ENCODE peak calls at places on chromosomes 4 and X, in eight cellular contexts. T is astrocyte of the spinal cord, Z is HFFc6, F is transverse colon, B is progenitor cell of endocrine pancreas, X is RWPE1, L is bronchial epithelial cell, C is suprapubic skin. G is an unnamed sample.

GRCh38 chr4:140876597-140877364 is 120.6 kb upstream of the TBC1D9 start:
- DNase-seq in T (peak), Z (peak), F (no peak), B (no peak), X (no peak), L (no peak), C (no peak), G (no peak)

GRCh38 chrX:32987139-32987538 is 224.2 kb downstream of the DMD start:
- DNase-seq in T (no peak), Z (no peak), F (no peak), B (no peak), X (no peak), L (no peak), C (no peak), G (no peak)

GRCh38 chr4:93066746-93067145 is 761.8 kb upstream of the ATOH1 start:
- DNase-seq in T (peak), Z (no peak), F (no peak), B (no peak), X (peak), L (peak), C (no peak), G (no peak)

GRCh38 chr4:125104616-125105015 is 210.1 kb upstream of the FAT4 start:
- DNase-seq in T (peak), Z (peak), F (no peak), B (no peak), X (no peak), L (no peak), C (no peak), G (no peak)

GRCh38 chrX:133938530-133938929 is 46.9 kb downstream of the GPC3 start:
- DNase-seq in T (no peak), Z (no peak), F (no peak), B (no peak), X (no peak), L (no peak), C (no peak), G (no peak)

GRCh38 chr4:81215219-81215892 is at the start of gene PRKG2:
- DNase-seq in T (peak), Z (no peak), F (peak), B (no peak), X (no peak), L (no peak), C (peak), G (no peak)

GRCh38 chr4:76199664-76200211 is 13.9 kb downstream of the SCARB2 start:
- DNase-seq in T (peak), Z (no peak), F (peak), B (no peak), X (no peak), L (no peak), C (no peak), G (no peak)

GRCh38 chrX:27163236-27163635 is 299.9 kb downstream of the PPP4R3C start:
- DNase-seq in T (no peak), Z (no peak), F (no peak), B (no peak), X (no peak), L (no peak), C (no peak), G (no peak)

GRCh38 chr4:8552581-8553205 is 27.5 kb upstream of the GPR78 start:
- DNase-seq in T (no peak), Z (no peak), F (no peak), B (no peak), X (no peak), L (no peak), C (no peak), G (no peak)

GRCh38 chr4:4869731-4870483 is 10.4 kb downstream of the MSX1 start:
- DNase-seq in T (no peak), Z (no peak), F (no peak), B (no peak), X (no peak), L (no peak), C (no peak), G (no peak)

GRCh38 chr4:169228076-169228475 is 42.7 kb downstream of the SH3RF1 start:
- DNase-seq in T (no peak), Z (no peak), F (no peak), B (no peak), X (no peak), L (no peak), C (no peak), G (no peak)

GRCh38 chr4:99518883-99519282 is 8.1 kb downstream of the C4orf17 start:
- DNase-seq in T (no peak), Z (no peak), F (no peak), B (no peak), X (no peak), L (no peak), C (no peak), G (no peak)

GRCh38 chr4:146255463-146255862 is 41.1 kb downstream of the REELD1 start:
- DNase-seq in T (peak), Z (peak), F (no peak), B (no peak), X (no peak), L (no peak), C (no peak), G (no peak)

GRCh38 chr4:73841243-73841925 is 4.9 kb downstream of the CXCL6 start:
- DNase-seq in T (no peak), Z (no peak), F (no peak), B (no peak), X (no peak), L (peak), C (no peak), G (no peak)

GRCh38 chr4:80006935-80007744 is 65.9 kb downstream of the ANTXR2 start:
- DNase-seq in T (peak), Z (no peak), F (no peak), B (no peak), X (no peak), L (peak), C (no peak), G (no peak)

GRCh38 chr4:23934915-23935314 is 45.1 kb upstream of the PPARGC1A start:
- DNase-seq in T (peak), Z (no peak), F (peak), B (no peak), X (peak), L (peak), C (peak), G (no peak)

GRCh38 chrX:989959-990510 is 222.4 kb downstream of the CRLF2 start:
- DNase-seq in T (peak), Z (peak), F (peak), B (peak), X (no peak), L (peak), C (peak), G (no peak)

GRCh38 chrX:153226344-153227190 is 47.5 kb downstream of the MAGEA1 start:
- DNase-seq in T (peak), Z (peak), F (no peak), B (no peak), X (peak), L (peak), C (no peak), G (peak)

GRCh38 chr4:177220376-177220775 is 89.3 kb upstream of the NEIL3 start:
- DNase-seq in T (peak), Z (peak), F (no peak), B (no peak), X (peak), L (peak), C (no peak), G (no peak)

GRCh38 chr4:15963001-15963451 is at the start of gene FGFBP2:
- DNase-seq in T (peak), Z (peak), F (peak), B (no peak), X (peak), L (peak), C (no peak), G (no peak)

GRCh38 chr4:24999392-25000104 is 31.2 kb downstream of the LGI2 start:
- DNase-seq in T (no peak), Z (no peak), F (no peak), B (no peak), X (no peak), L (no peak), C (no peak), G (no peak)

GRCh38 chr4:101356928-101357327 is 9.6 kb upstream of the PPP3CA start:
- DNase-seq in T (peak), Z (peak), F (no peak), B (no peak), X (peak), L (peak), C (no peak), G (no peak)

GRCh38 chrX:363621-364375 is 22.9 kb downstream of the PPP2R3B start:
- DNase-seq in T (no peak), Z (no peak), F (no peak), B (no peak), X (no peak), L (no peak), C (no peak), G (no peak)

GRCh38 chr4:159487284-159487747 is 384.4 kb downstream of the RAPGEF2 start:
- DNase-seq in T (peak), Z (peak), F (peak), B (peak), X (peak), L (peak), C (no peak), G (no peak)

GRCh38 chrX:12583543-12583942 is 207.7 kb upstream of the PRPS2 start:
- DNase-seq in T (no peak), Z (no peak), F (no peak), B (no peak), X (no peak), L (no peak), C (no peak), G (peak)

GRCh38 chr4:129153700-129154099 is 57.7 kb downstream of the C4orf33 start:
- DNase-seq in T (no peak), Z (no peak), F (no peak), B (no peak), X (no peak), L (peak), C (no peak), G (no peak)

GRCh38 chr4:38872620-38873019 is 5.0 kb downstream of the FAM114A1 start:
- DNase-seq in T (peak), Z (peak), F (peak), B (no peak), X (no peak), L (peak), C (no peak), G (no peak)

GRCh38 chr4:169030575-169030982 is 20.5 kb upstream of the CBR4 start:
- DNase-seq in T (peak), Z (no peak), F (no peak), B (no peak), X (no peak), L (no peak), C (no peak), G (no peak)

GRCh38 chr4:150140774-150141400 is 62.6 kb downstream of the DCLK2 start:
- DNase-seq in T (peak), Z (peak), F (no peak), B (no peak), X (peak), L (peak), C (no peak), G (no peak)

GRCh38 chr4:168218663-168219062 is 99.9 kb downstream of the DDX60 start:
- DNase-seq in T (peak), Z (peak), F (no peak), B (no peak), X (no peak), L (peak), C (no peak), G (no peak)

GRCh38 chrX:24025741-24026402 is 1.1 kb downstream of the KLHL15 start:
- DNase-seq in T (peak), Z (peak), F (no peak), B (no peak), X (peak), L (peak), C (peak), G (no peak)

GRCh38 chrX:106933538-106933961 is 13.3 kb downstream of the CLDN2 start:
- DNase-seq in T (no peak), Z (no peak), F (no peak), B (no peak), X (no peak), L (no peak), C (no peak), G (no peak)

GRCh38 chr4:77158487-77158861 is 1.5 kb downstream of the CCNG2 start:
- DNase-seq in T (no peak), Z (no peak), F (no peak), B (no peak), X (peak), L (no peak), C (no peak), G (no peak)

GRCh38 chr4:168598191-168598590 is 101.3 kb downstream of the PALLD start:
- DNase-seq in T (no peak), Z (peak), F (no peak), B (no peak), X (no peak), L (peak), C (no peak), G (no peak)

GRCh38 chrX:83529950-83530349 is 21.9 kb downstream of the POU3F4 start:
- DNase-seq in T (no peak), Z (no peak), F (no peak), B (no peak), X (no peak), L (no peak), C (no peak), G (no peak)

GRCh38 chr4:163609046-163609445 is 114.6 kb downstream of the TMA16 start:
- DNase-seq in T (no peak), Z (no peak), F (no peak), B (no peak), X (no peak), L (no peak), C (no peak), G (no peak)

GRCh38 chr4:24912252-24913098 is at the start of gene CCDC149:
- DNase-seq in T (peak), Z (peak), F (peak), B (peak), X (peak), L (peak), C (peak), G (peak)

DNA sequence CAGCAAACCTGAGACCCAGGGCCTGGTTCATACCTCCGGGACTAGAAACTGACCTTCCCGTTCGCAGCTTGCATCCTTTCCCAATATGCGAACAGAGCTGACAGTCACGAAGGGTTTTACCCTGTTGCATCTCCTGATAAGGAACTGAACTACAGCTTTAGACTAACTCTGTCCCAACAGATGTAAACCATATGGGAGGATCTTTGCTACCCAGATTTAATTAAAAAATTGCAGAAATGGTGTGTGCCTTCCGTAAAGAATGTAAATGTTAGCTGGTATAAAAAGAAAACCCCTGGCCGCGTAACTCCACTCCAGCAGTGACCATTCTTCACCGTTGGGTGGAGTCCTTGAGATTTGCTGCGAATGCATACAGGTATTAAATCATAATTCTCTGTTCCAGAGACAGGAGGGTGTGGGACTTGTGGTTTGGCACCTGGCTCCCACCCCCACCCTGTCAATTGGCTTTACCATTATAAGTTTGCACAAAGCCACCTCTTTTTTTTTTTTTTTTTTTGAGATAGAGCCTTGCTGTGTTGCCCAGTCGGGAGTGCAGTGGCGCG is 40.6 kb upstream of the SORCS2 start:
- DNase-seq in T (no peak), Z (no peak), F (no peak), B (no peak), X (peak), L (no peak), C (no peak), G (no peak)
- TF ChIP-seq CTCF in T (no peak), Z (peak), F (peak), B (no peak), X (peak), L (no peak), C (no peak), G (peak)

GRCh38 chr4:142519342-142519741 is 326.8 kb downstream of the INPP4B start:
- DNase-seq in T (no peak), Z (no peak), F (no peak), B (no peak), X (peak), L (no peak), C (no peak), G (no peak)
- TF ChIP-seq CTCF in T (no peak), Z (no peak), F (no peak), B (no peak), X (no peak), L (no peak), C (no peak), G (no peak)

DNA sequence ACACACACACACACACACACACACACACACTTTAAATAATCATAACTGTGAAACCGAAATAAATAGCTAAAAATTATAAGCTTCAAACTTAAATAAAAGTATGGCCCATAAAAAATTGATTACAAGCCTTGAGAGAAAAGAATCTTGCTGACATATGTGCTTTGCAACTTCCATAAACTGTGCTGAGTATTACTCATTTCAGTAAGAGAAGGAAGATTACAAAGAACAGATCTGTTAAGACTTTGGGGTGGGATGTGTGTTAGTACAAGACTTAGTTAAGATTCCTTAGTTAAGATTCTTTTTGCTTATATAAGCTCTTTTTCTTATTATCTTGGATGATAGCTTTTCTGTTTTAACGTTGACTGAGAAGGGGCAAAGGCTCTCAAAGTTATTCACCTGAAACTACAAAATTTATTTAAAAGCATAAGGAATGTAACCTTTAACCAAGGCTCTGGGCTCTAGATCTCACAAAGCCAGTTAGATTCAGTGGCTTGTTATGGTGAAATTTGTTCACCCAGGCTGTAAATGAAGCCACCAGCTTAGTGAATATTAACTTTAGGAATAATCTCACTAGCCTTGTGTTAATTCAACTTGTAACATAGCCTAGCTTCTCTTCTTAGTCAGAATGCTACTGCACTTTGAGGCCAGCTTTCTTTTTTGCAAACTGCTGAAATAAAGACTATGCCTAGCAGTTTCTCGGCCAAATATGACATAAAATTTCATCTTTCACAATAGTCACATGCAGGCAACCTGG is 58.2 kb downstream of the ARSJ start:
- DNase-seq in T (peak), Z (no peak), F (no peak), B (no peak), X (no peak), L (peak), C (no peak), G (no peak)
- TF ChIP-seq CTCF in T (no peak), Z (no peak), F (no peak), B (no peak), X (no peak), L (no peak), C (no peak), G (no peak)

DNA sequence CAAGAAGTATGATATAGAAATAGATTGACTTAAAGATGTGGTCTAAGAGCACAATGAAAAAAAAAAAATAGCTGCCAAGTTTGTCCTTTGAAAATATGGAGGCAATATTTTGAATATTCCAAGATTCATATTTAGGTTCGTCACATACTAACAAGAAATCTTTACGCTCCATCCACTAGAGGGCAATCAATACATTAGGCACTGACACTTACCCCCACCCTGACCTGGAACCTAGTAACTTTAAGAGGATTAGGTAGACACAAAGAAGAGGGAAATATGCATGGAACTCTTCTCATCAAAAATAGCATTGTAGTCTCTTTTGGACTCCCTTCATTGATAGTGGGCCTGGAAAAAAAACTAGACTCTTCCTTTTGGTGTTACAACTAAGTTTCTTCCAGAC is 1108.1 kb downstream of the PCDH19 start:
- DNase-seq in T (no peak), Z (no peak), F (no peak), B (no peak), X (no peak), L (peak), C (no peak), G (no peak)
- TF ChIP-seq CTCF in T (no peak), Z (peak), F (no peak), B (peak), X (peak), L (peak), C (no peak), G (peak)